ENCODE peak calls at places on chromosome 14, in five cellular contexts. R is hepatocyte, Y is neural progenitor cell, F is HCT116, K is MM.1S. I is an unnamed sample.

GRCh38 chr14:87034680-87035079 is 958.3 kb downstream of the GALC start:
- DNase-seq in K (peak; percentile 15), Y (no peak), F (no peak), R (no peak), I (no peak)

GRCh38 chr14:99134333-99135046 is 137.5 kb downstream of the BCL11B start:
- DNase-seq in K (no peak), R (no peak), Y (no peak), F (no peak), I (peak; percentile 3)

GRCh38 chr14:63671987-63672386 is 30.3 kb upstream of the WDR89 start:
- DNase-seq in F (no peak), Y (no peak), R (no peak), K (no peak), I (no peak)

GRCh38 chr14:63273091-63273490 is 45.6 kb downstream of the GPHB5 start:
- DNase-seq in Y (no peak), K (no peak), F (no peak), R (no peak), I (no peak)

GRCh38 chr14:55500219-55500701 is 59.8 kb upstream of the TBPL2 start:
- DNase-seq in K (no peak), Y (no peak), F (no peak), R (no peak), I (no peak)

GRCh38 chr14:83473846-83474245 is 1940.2 kb upstream of the SEL1L start:
- DNase-seq in F (no peak), Y (no peak), K (no peak), R (no peak), I (no peak)

GRCh38 chr14:33510991-33511390 is 439.9 kb downstream of the EGLN3 start:
- DNase-seq in F (no peak), K (no peak), R (no peak), Y (no peak), I (no peak)

GRCh38 chr14:78530078-78530477 is 359.9 kb downstream of the NRXN3 start:
- DNase-seq in Y (peak; percentile 88), K (peak; percentile 9), R (peak; percentile 70), F (no peak), I (no peak)

GRCh38 chr14:103118663-103119404 is 4.4 kb upstream of the TNFAIP2 start:
- DNase-seq in F (no peak), Y (no peak), K (no peak), R (no peak), I (no peak)

GRCh38 chr14:93720076-93720815 is 68.0 kb downstream of the PRIMA1 start:
- DNase-seq in Y (no peak), F (no peak), R (no peak), K (no peak), I (no peak)

GRCh38 chr14:103016071-103016470 is 41.3 kb downstream of the CDC42BPB start:
- DNase-seq in K (no peak), Y (no peak), F (no peak), R (no peak), I (no peak)

GRCh38 chr14:102751088-102751487 is 26.2 kb upstream of the TRAF3 start:
- DNase-seq in F (no peak), R (no peak), K (no peak), Y (no peak), I (no peak)

GRCh38 chr14:59632381-59632780 is 55.8 kb upstream of the CCDC175 start:
- DNase-seq in R (peak; percentile 55), K (no peak), F (peak; percentile 33), Y (peak; percentile 74), I (peak; percentile 58)

DNA sequence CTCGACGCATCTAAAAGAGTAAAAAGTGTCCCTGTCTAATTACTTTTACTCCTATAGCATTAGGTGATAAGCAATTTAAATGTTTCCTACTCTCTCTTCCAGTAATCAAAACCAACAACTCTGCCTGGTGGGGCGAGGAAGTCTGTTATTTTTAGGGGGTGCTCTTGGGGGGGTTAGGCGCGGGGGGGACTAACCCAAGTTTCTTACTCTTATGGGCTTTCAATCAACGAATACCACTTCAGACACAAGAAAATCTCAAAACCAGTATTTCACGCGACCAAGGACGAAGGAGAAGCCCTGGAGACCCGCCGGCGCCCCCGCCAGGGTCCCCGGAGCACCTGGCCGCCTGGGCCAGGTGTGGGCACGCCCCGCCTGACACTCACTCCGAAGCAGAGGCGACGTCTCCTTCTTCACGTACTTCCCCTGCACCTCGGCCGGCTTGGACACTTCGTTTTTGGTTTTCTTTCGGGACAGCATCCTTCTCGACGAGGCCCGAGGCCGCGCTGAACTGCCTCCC is 557 bp downstream of the SAV1 start:
- DNase-seq in R (peak; percentile 53), K (peak; percentile 35), Y (no peak), F (no peak), I (peak; percentile 48)
- TF ChIP-seq EZH2phosphoT487 in R (no peak), K (no peak), Y (no peak), F (no peak), I (no peak)

DNA sequence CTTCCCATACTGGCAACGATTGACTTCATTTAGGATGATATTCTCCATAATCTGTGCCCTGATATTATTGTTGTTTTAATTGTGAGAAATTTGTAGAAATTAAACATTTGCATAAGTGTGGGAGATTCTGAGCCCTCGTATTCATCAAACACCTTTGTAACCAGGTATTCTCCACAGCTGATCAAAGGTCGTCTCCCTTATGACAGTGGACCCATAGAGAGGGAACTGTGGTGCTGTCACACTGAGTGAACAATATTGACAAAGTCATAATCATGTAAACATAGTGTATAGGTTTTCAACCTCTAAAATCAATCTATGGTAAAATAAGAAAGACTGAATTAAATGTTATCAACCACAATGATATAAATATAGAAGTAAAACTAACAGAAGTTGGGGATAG is 14.9 kb upstream of the PLEKHG3 start:
- DNase-seq in K (no peak), F (no peak), Y (no peak), R (no peak), I (no peak)
- TF ChIP-seq EZH2phosphoT487 in K (no peak), F (no peak), Y (no peak), R (no peak), I (no peak)

GRCh38 chr14:80764496-80764895 is 177.0 kb downstream of the CEP128 start:
- DNase-seq in R (no peak), F (no peak), Y (no peak), K (no peak), I (no peak)

GRCh38 chr14:80764921-80765507 is 176.5 kb downstream of the CEP128 start:
- DNase-seq in K (no peak), Y (no peak), F (no peak), R (no peak), I (no peak)

GRCh38 chr14:80772504-80772903 is 169.0 kb downstream of the CEP128 start:
- DNase-seq in R (no peak), Y (no peak), F (no peak), K (no peak), I (no peak)

GRCh38 chr14:80770114-80770917 is 171.2 kb downstream of the CEP128 start:
- DNase-seq in Y (no peak), F (no peak), R (no peak), K (no peak), I (no peak)

GRCh38 chr14:80768646-80769045 is 172.9 kb downstream of the CEP128 start:
- DNase-seq in K (no peak), R (no peak), Y (no peak), F (no peak), I (no peak)
- TF ChIP-seq EZH2phosphoT487 in K (no peak), R (no peak), Y (no peak), F (no peak), I (no peak)

GRCh38 chr14:21047378-21047781 is 5.2 kb downstream of the RNASE7 start:
- DNase-seq in K (no peak), Y (no peak), F (no peak), R (no peak), I (no peak)

GRCh38 chr14:21044106-21044618 is 2.0 kb downstream of the RNASE7 start:
- DNase-seq in R (no peak), F (no peak), Y (no peak), K (no peak), I (peak; percentile 53)

GRCh38 chr14:21050597-21050996 is 7.0 kb upstream of the RNASE8 start:
- DNase-seq in F (no peak), R (no peak), K (no peak), Y (no peak), I (no peak)

GRCh38 chr14:21049263-21049662 is 7.1 kb downstream of the RNASE7 start:
- DNase-seq in Y (no peak), F (no peak), K (no peak), R (no peak), I (no peak)

DNA sequence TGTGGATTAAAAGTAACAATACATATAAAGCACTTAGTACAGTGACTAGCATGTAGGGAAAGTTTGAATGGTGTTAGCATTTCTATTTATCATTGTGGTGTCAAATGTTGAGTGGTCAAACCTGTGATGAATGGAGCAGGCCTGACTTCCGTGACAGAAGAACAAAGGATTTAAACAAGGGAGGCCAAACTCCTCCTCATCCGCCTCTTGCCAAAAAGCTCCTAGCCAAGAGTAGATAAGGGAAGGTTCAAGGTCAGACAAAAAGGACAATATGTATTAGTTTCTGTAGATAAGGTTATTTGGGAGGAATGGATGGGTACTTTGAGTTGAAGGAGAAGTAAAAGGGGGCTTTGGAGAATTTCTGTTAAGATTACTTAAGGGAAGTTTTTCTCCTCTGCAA is 6.5 kb downstream of the RNASE7 start:
- DNase-seq in F (no peak), Y (no peak), R (no peak), K (no peak), I (no peak)
- TF ChIP-seq EZH2phosphoT487 in F (no peak), Y (no peak), R (no peak), K (no peak), I (no peak)

DNA sequence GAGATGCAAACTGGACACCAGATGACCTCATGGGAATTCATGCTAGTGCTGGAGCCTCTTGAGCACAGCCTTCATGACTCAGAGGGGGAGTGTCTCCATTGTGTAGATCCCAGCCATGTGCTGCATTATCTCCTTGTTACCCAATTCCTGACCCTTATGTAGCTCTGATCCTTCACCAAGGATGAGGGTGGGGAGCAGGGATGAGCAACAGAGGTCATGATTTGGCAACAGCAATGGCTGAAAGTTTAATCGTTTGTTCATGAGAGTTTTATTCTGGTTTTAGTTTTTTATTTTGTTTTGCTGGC is 9.5 kb upstream of the BDKRB1 start:
- DNase-seq in F (no peak), K (no peak), Y (no peak), R (peak; percentile 86), I (no peak)
- TF ChIP-seq EZH2phosphoT487 in F (no peak), K (no peak), Y (no peak), R (no peak), I (no peak)

DNA sequence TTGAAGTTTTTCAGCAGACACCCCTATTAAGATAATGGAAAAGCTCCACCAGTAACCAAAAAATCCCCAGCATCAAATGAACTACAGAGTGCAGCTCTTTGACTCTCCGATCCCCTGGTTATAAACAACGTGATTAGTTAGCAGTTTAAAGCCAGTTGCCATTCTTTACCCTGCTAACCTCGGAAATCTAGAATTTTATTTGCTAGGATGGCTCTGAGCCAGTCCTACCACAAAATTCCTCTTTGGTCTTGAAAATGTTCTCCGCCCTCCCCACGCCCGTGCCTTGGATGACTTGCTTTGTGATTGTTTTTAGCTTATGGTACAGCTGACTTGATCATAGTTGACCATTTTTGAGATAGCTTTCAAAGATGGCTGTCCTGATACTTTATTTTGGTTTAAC is 1.2 kb downstream of the KLHDC2 start:
- DNase-seq in Y (peak; percentile 5), F (no peak), K (no peak), R (no peak), I (peak; percentile 12)
- TF ChIP-seq EZH2phosphoT487 in Y (no peak), F (no peak), K (no peak), R (no peak), I (no peak)